ENCODE peak calls at places on chromosomes 7 and 10, in six cellular contexts. Y, V, K, P, X and S are unnamed samples. For H3K36me3, the result is how much of the 10 kb centered on the place peaks cover.

GRCh38 chr10:21083861-21084260 is 186.8 kb upstream of the NEBL start:
- DNase-seq in V (no peak), K (no peak), Y (no peak), P (no peak), X (no peak), S (no peak)

GRCh38 chr10:27911645-27912044 is 87.2 kb downstream of the ODAD2 start:
- DNase-seq in P (no peak), K (peak), V (no peak), Y (no peak), X (no peak), S (peak)

GRCh38 chr10:1036341-1036791 is 10.7 kb upstream of the IDI2 start:
- DNase-seq in V (no peak), Y (no peak), K (no peak), P (no peak), X (no peak), S (no peak)

GRCh38 chr10:102040721-102041120 is 15.3 kb downstream of the ARMH3 start:
- DNase-seq in Y (no peak), X (no peak), P (no peak), K (no peak), V (no peak), S (no peak)

GRCh38 chr7:2903686-2904162 is 59.6 kb upstream of the GNA12 start:
- DNase-seq in Y (no peak), X (no peak), V (no peak), P (no peak), K (no peak), S (peak)

GRCh38 chr7:27685209-27685608 is 22.5 kb upstream of the HIBADH start:
- DNase-seq in P (no peak), Y (no peak), K (no peak), X (no peak), V (no peak), S (no peak)

GRCh38 chr7:562789-563628 is 43.4 kb upstream of the PDGFA start:
- DNase-seq in K (no peak), X (no peak), Y (no peak), P (no peak), V (no peak), S (no peak)

GRCh38 chr7:64636386-64636785 is 29.5 kb upstream of the ZNF107 start:
- DNase-seq in X (no peak), P (no peak), K (no peak), Y (no peak), V (no peak), S (no peak)

GRCh38 chr7:158450476-158451124 is 137.0 kb downstream of the PTPRN2 start:
- DNase-seq in Y (no peak), K (no peak), X (no peak), P (no peak), V (no peak), S (peak)

GRCh38 chr7:135770139-135770710 is 21.6 kb upstream of the FAM180A start:
- DNase-seq in K (no peak), P (no peak), Y (no peak), X (no peak), V (no peak), S (no peak)

GRCh38 chr7:135768467-135768866 is 19.9 kb upstream of the FAM180A start:
- DNase-seq in Y (no peak), V (no peak), K (peak), X (no peak), P (no peak), S (no peak)

GRCh38 chr7:135769403-135769802 is 20.8 kb upstream of the FAM180A start:
- DNase-seq in K (no peak), Y (no peak), V (peak), X (no peak), P (no peak), S (no peak)

GRCh38 chr7:135768990-135769389 is 20.4 kb upstream of the FAM180A start:
- DNase-seq in V (no peak), K (no peak), Y (no peak), X (no peak), P (no peak), S (no peak)

DNA sequence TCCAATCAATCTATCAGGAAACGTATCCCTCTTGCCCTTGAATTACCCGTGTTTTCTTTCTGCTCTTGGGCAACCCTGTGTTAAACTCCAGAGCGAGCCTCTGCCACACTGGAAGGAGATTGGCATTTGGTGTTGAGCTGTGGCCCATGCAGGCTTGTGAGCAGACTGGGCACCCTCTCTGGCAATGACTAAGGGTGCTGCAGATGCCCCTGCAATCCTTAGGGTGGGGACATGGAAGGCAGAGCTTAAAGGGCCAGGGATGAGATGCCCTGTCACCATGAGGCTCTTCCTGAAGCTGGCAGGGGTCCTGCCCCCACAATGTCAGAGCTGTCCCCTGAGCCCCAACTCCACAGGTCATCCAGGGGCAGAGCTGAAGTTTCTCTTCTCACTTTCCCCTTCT is 19.5 kb upstream of the FAM180A start:
- DNase-seq in P (no peak), K (no peak), Y (no peak), V (no peak), X (no peak), S (no peak)
- H3K4me3 ChIP-seq in P (no peak), K (no peak), Y (no peak), V (no peak), X (no peak), S (no peak)

GRCh38 chr7:44208085-44208484 is 7.3 kb downstream of the YKT6 start:
- DNase-seq in K (no peak), P (no peak), V (no peak), Y (no peak), X (no peak), S (no peak)

GRCh38 chr7:44212581-44213184 is 11.9 kb downstream of the YKT6 start:
- DNase-seq in V (peak), K (no peak), X (no peak), P (no peak), Y (no peak), S (no peak)

GRCh38 chr7:44211126-44211675 is 10.4 kb downstream of the YKT6 start:
- DNase-seq in K (no peak), V (peak), X (no peak), Y (no peak), P (no peak), S (peak)

GRCh38 chr7:44212018-44212417 is 11.2 kb downstream of the YKT6 start:
- DNase-seq in Y (no peak), P (no peak), K (no peak), V (peak), X (no peak), S (peak)

GRCh38 chr7:44210107-44210506 is 9.3 kb downstream of the YKT6 start:
- DNase-seq in X (no peak), K (no peak), P (no peak), Y (no peak), V (peak), S (no peak)
- H3K36me3 ChIP-seq in X (half or more), K (under half), P (under half), Y (half or more), V (under half), S (under half)

DNA sequence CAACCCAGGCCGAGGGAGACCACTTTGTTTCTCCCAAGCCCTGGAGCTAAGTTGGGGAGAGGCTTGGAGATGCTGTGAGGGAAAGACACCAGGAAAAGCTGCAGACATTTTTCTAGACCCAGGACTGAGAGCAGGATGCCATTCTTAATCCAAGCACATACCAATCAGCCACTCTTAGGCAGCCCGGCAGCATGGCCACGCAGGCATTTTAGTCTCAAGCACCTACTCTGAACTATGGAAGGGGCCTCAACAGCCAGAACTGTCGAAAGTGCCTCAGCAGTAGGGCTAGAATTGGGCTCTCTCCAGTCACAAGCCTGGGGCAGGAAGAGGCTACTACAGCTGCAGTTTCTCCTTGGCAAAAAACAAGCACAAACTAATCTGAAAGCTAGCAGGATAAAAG is 57.8 kb downstream of the GCC1 start:
- DNase-seq in P (no peak), V (no peak), Y (no peak), K (peak), X (no peak), S (no peak)
- H3K4me3 ChIP-seq in P (no peak), V (no peak), Y (no peak), K (no peak), X (no peak), S (no peak)

DNA sequence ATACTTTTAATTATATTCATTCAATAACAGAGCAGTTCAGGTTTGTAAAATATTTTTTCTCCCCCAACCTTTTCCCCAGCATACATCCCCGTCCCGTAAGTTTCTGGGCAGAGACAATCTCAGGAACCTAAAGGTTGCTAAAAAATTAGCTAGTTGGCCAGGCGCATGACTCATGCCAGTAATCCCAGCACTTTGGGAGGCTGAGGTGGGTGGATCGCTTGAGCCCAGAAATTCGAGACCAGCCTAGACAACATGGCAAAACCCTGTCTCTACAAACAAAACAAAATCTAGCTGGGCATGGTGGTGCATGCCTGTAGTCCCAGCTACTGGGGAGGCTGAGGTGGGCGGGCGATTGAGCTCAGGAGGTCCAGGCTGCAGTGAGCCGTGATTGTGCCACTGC is 40.2 kb downstream of the TCF7L2 start:
- DNase-seq in Y (no peak), K (no peak), P (no peak), X (no peak), V (no peak), S (no peak)
- H3K36me3 ChIP-seq in Y (under half), K (under half), P (under half), X (under half), V (under half), S (under half)

GRCh38 chr7:5397657-5398237 is 25.9 kb downstream of the TNRC18 start:
- DNase-seq in P (peak), V (peak), Y (no peak), X (no peak), K (no peak), S (peak)
- H3K4me3 ChIP-seq in P (no peak), V (no peak), Y (peak), X (no peak), K (no peak), S (no peak)

GRCh38 chr7:139416405-139416804 is 56.7 kb downstream of the LUC7L2 start:
- DNase-seq in V (no peak), X (no peak), K (no peak), Y (no peak), P (no peak), S (no peak)
- H3K36me3 ChIP-seq in V (under half), X (half or more), K (under half), Y (half or more), P (under half), S (under half)